ENCODE peak calls at places on chromosomes 7 and 10, in six cellular contexts. B, I, J, S, M and Z are unnamed samples.

GRCh38 chr7:48887500-48887899 is 36.8 kb upstream of the CDC14C start:
- DNase-seq in J (no peak), M (no peak), B (no peak), S (no peak), I (no peak), Z (no peak)

GRCh38 chr7:155073922-155074321 is 3.8 kb downstream of the HTR5A start:
- DNase-seq in M (no peak), S (no peak), B (no peak), I (no peak), J (no peak), Z (no peak)

GRCh38 chr10:126247454-126247975 is 140.8 kb downstream of the ADAM12 start:
- DNase-seq in B (no peak), S (peak), M (peak), J (no peak), I (no peak), Z (no peak)

GRCh38 chr10:86757110-86757790 is 831 bp downstream of the BMPR1A start:
- DNase-seq in S (peak), I (no peak), M (peak), J (peak), B (no peak), Z (peak)

GRCh38 chr10:27526242-27526641 is 22.1 kb downstream of the RAB18 start:
- DNase-seq in B (no peak), J (no peak), M (no peak), I (no peak), S (no peak), Z (no peak)

GRCh38 chr10:84294766-84295447 is 33.5 kb upstream of the CCSER2 start:
- DNase-seq in I (no peak), S (no peak), J (no peak), M (no peak), B (no peak), Z (no peak)

GRCh38 chr10:1513221-1513620 is 224.1 kb downstream of the ADARB2 start:
- DNase-seq in J (no peak), I (no peak), M (no peak), B (no peak), S (no peak), Z (no peak)

GRCh38 chr7:136874393-136875032 is 6.1 kb downstream of the CHRM2 start:
- DNase-seq in M (no peak), J (no peak), S (no peak), B (peak), I (no peak), Z (no peak)

GRCh38 chr7:36599645-36600313 is 124.5 kb downstream of the AOAH start:
- DNase-seq in J (no peak), M (no peak), S (no peak), I (no peak), B (no peak), Z (no peak)

GRCh38 chr7:139753079-139753692 is 24.6 kb downstream of the HIPK2 start:
- DNase-seq in M (no peak), B (no peak), I (no peak), J (no peak), S (no peak), Z (peak)

GRCh38 chr7:69190738-69191137 is 407.5 kb upstream of the AUTS2 start:
- DNase-seq in I (no peak), J (no peak), M (no peak), S (no peak), B (no peak), Z (no peak)